ENCODE peak calls at places on chromosomes 12 and 14, in seven cellular contexts. R, V, B, A, I, W and Z are unnamed samples.
A peak's percentile ranks its signal among the peaks of the same experiment; 100 is the strongest.

GRCh38 chr12:73769337-73769736 is 768.3 kb upstream of the ATXN7L3B start:
- DNase-seq in R (no peak), V (no peak), B (no peak), A (no peak), I (no peak), W (no peak), Z (no peak)

GRCh38 chr14:22131749-22132476 is 457.1 kb downstream of the DAD1 start:
- DNase-seq in R (no peak), V (peak; percentile 55), B (peak; percentile 59), A (no peak), I (no peak), W (no peak), Z (no peak)

GRCh38 chr12:53498235-53498630 is 1.0 kb downstream of the MAP3K12 start:
- DNase-seq in R (no peak), V (no peak), B (no peak), A (no peak), I (no peak), W (no peak), Z (no peak)

GRCh38 chr12:94792690-94793089 is 142.3 kb upstream of the TMCC3 start:
- DNase-seq in R (no peak), V (no peak), B (no peak), A (no peak), I (no peak), W (no peak), Z (no peak)

GRCh38 chr14:94581127-94581999 is at the start of gene SERPINA5:
- DNase-seq in R (peak; percentile 93), V (no peak), B (peak; percentile 69), A (no peak), I (no peak), W (no peak), Z (no peak)

GRCh38 chr12:99985631-99986030 is 895 bp upstream of the ANKS1B start:
- DNase-seq in R (no peak), V (no peak), B (no peak), A (no peak), I (no peak), W (no peak), Z (no peak)

GRCh38 chr14:57871487-57872080 is 5.7 kb upstream of the SLC35F4 start:
- DNase-seq in R (no peak), V (peak; percentile 90), B (peak; percentile 53), A (no peak), I (no peak), W (no peak), Z (no peak)

GRCh38 chr12:114762490-114763110 is 78.6 kb upstream of the TBX3 start:
- DNase-seq in R (no peak), V (no peak), B (no peak), A (no peak), I (no peak), W (no peak), Z (peak; percentile 37)

GRCh38 chr14:47262801-47263200 is 412.6 kb downstream of the MDGA2 start:
- DNase-seq in R (no peak), V (no peak), B (no peak), A (no peak), I (no peak), W (no peak), Z (no peak)

GRCh38 chr12:96658075-96658474 is 168.7 kb downstream of the CFAP54 start:
- DNase-seq in R (no peak), V (no peak), B (no peak), A (no peak), I (no peak), W (no peak), Z (no peak)

GRCh38 chr12:29733060-29733459 is 50.7 kb downstream of the TMTC1 start:
- DNase-seq in R (no peak), V (no peak), B (no peak), A (no peak), I (no peak), W (no peak), Z (no peak)

GRCh38 chr12:91400249-91400648 is 217.6 kb upstream of the DCN start:
- DNase-seq in R (no peak), V (no peak), B (no peak), A (no peak), I (no peak), W (no peak), Z (no peak)

GRCh38 chr12:75951399-75952228 is 80.0 kb downstream of the PHLDA1 start:
- DNase-seq in R (no peak), V (no peak), B (no peak), A (no peak), I (no peak), W (no peak), Z (no peak)

GRCh38 chr12:51450816-51451215 is 26.2 kb downstream of the SLC4A8 start:
- DNase-seq in R (no peak), V (no peak), B (peak; percentile 22), A (no peak), I (no peak), W (no peak), Z (no peak)

GRCh38 chr14:94179244-94179643 is 5.1 kb downstream of the PPP4R4 start:
- DNase-seq in R (no peak), V (no peak), B (no peak), A (no peak), I (no peak), W (no peak), Z (no peak)